ENCODE peak calls at places on chromosomes 2 and 18, in eight cellular contexts. One of them, this sample, is unnamed.

GRCh38 chr2:11798946-11799495 is 52.6 kb downstream of the LPIN1 start:
- DNase-seq in GM23248: no peak
- DNase-seq in naive thymus-derived CD8-positive, alpha-beta T cell: no peak
- DNase-seq in foreskin fibroblast: no peak
- DNase-seq in NCI-H774: no peak
- DNase-seq in upper lobe of right lung: no peak
- DNase-seq in naive thymus-derived CD4-positive, alpha-beta T cell: no peak
- DNase-seq in cardiac muscle cell: no peak
- DNase-seq in this sample: no peak

GRCh38 chr2:47644351-47644750 is 138.6 kb upstream of the MSH6 start:
- DNase-seq in GM23248: no peak
- DNase-seq in naive thymus-derived CD8-positive, alpha-beta T cell: no peak
- DNase-seq in foreskin fibroblast: no peak
- DNase-seq in NCI-H774: no peak
- DNase-seq in upper lobe of right lung: no peak
- DNase-seq in naive thymus-derived CD4-positive, alpha-beta T cell: no peak
- DNase-seq in cardiac muscle cell: peak
- DNase-seq in this sample: no peak

GRCh38 chr18:74453642-74454198 is 3.4 kb downstream of the DIPK1C start:
- DNase-seq in GM23248: no peak
- DNase-seq in naive thymus-derived CD8-positive, alpha-beta T cell: no peak
- DNase-seq in foreskin fibroblast: no peak
- DNase-seq in NCI-H774: no peak
- DNase-seq in upper lobe of right lung: no peak
- DNase-seq in naive thymus-derived CD4-positive, alpha-beta T cell: no peak
- DNase-seq in cardiac muscle cell: no peak
- DNase-seq in this sample: no peak

GRCh38 chr2:121334581-121335293 is 49.7 kb upstream of the TFCP2L1 start:
- DNase-seq in GM23248: no peak
- DNase-seq in naive thymus-derived CD8-positive, alpha-beta T cell: no peak
- DNase-seq in foreskin fibroblast: no peak
- DNase-seq in NCI-H774: no peak
- DNase-seq in upper lobe of right lung: no peak
- DNase-seq in naive thymus-derived CD4-positive, alpha-beta T cell: no peak
- DNase-seq in cardiac muscle cell: no peak
- DNase-seq in this sample: no peak

GRCh38 chr18:48951448-48952286 is 902 bp upstream of the SMAD7 start:
- DNase-seq in GM23248: peak
- DNase-seq in naive thymus-derived CD8-positive, alpha-beta T cell: peak
- DNase-seq in foreskin fibroblast: peak
- DNase-seq in NCI-H774: peak
- DNase-seq in upper lobe of right lung: peak
- DNase-seq in naive thymus-derived CD4-positive, alpha-beta T cell: peak
- DNase-seq in cardiac muscle cell: peak
- DNase-seq in this sample: peak

GRCh38 chr2:237687666-237688065 is 60.3 kb downstream of the LRRFIP1 start:
- DNase-seq in GM23248: peak
- DNase-seq in naive thymus-derived CD8-positive, alpha-beta T cell: peak
- DNase-seq in foreskin fibroblast: peak
- DNase-seq in NCI-H774: no peak
- DNase-seq in upper lobe of right lung: peak
- DNase-seq in naive thymus-derived CD4-positive, alpha-beta T cell: peak
- DNase-seq in cardiac muscle cell: no peak
- DNase-seq in this sample: peak

GRCh38 chr2:218727502-218728165 is 17.0 kb downstream of the TTLL4 start:
- DNase-seq in GM23248: peak
- DNase-seq in naive thymus-derived CD8-positive, alpha-beta T cell: no peak
- DNase-seq in foreskin fibroblast: peak
- DNase-seq in NCI-H774: no peak
- DNase-seq in upper lobe of right lung: no peak
- DNase-seq in naive thymus-derived CD4-positive, alpha-beta T cell: no peak
- DNase-seq in cardiac muscle cell: no peak
- DNase-seq in this sample: no peak

GRCh38 chr2:153416071-153416470 is 62.5 kb downstream of the RPRM start:
- DNase-seq in GM23248: no peak
- DNase-seq in naive thymus-derived CD8-positive, alpha-beta T cell: no peak
- DNase-seq in foreskin fibroblast: no peak
- DNase-seq in NCI-H774: no peak
- DNase-seq in upper lobe of right lung: no peak
- DNase-seq in naive thymus-derived CD4-positive, alpha-beta T cell: no peak
- DNase-seq in cardiac muscle cell: no peak
- DNase-seq in this sample: no peak

GRCh38 chr18:2848145-2848878 is 1.5 kb downstream of the EMILIN2 start:
- DNase-seq in GM23248: peak
- DNase-seq in naive thymus-derived CD8-positive, alpha-beta T cell: no peak
- DNase-seq in foreskin fibroblast: peak
- DNase-seq in NCI-H774: no peak
- DNase-seq in upper lobe of right lung: no peak
- DNase-seq in naive thymus-derived CD4-positive, alpha-beta T cell: no peak
- DNase-seq in cardiac muscle cell: no peak
- DNase-seq in this sample: no peak

GRCh38 chr2:28155627-28156026 is 237.0 kb upstream of the FOSL2 start:
- DNase-seq in GM23248: no peak
- DNase-seq in naive thymus-derived CD8-positive, alpha-beta T cell: no peak
- DNase-seq in foreskin fibroblast: no peak
- DNase-seq in NCI-H774: peak
- DNase-seq in upper lobe of right lung: no peak
- DNase-seq in naive thymus-derived CD4-positive, alpha-beta T cell: no peak
- DNase-seq in cardiac muscle cell: no peak
- DNase-seq in this sample: no peak

GRCh38 chr2:168573128-168573903 is 117.2 kb downstream of the CERS6 start:
- DNase-seq in GM23248: peak
- DNase-seq in naive thymus-derived CD8-positive, alpha-beta T cell: no peak
- DNase-seq in foreskin fibroblast: peak
- DNase-seq in NCI-H774: no peak
- DNase-seq in upper lobe of right lung: no peak
- DNase-seq in naive thymus-derived CD4-positive, alpha-beta T cell: no peak
- DNase-seq in cardiac muscle cell: no peak
- DNase-seq in this sample: peak

GRCh38 chr18:80204142-80204541 is 43.2 kb downstream of the PARD6G start:
- DNase-seq in GM23248: no peak
- DNase-seq in naive thymus-derived CD8-positive, alpha-beta T cell: no peak
- DNase-seq in foreskin fibroblast: no peak
- DNase-seq in NCI-H774: no peak
- DNase-seq in upper lobe of right lung: no peak
- DNase-seq in naive thymus-derived CD4-positive, alpha-beta T cell: no peak
- DNase-seq in cardiac muscle cell: no peak
- DNase-seq in this sample: no peak

GRCh38 chr2:2650608-2651375 is 319.7 kb upstream of the MYT1L start:
- DNase-seq in GM23248: no peak
- DNase-seq in naive thymus-derived CD8-positive, alpha-beta T cell: no peak
- DNase-seq in foreskin fibroblast: no peak
- DNase-seq in NCI-H774: no peak
- DNase-seq in upper lobe of right lung: no peak
- DNase-seq in naive thymus-derived CD4-positive, alpha-beta T cell: no peak
- DNase-seq in cardiac muscle cell: no peak
- DNase-seq in this sample: no peak

GRCh38 chr2:238939074-238939473 is 91.2 kb downstream of the TWIST2 start:
- DNase-seq in GM23248: peak
- DNase-seq in naive thymus-derived CD8-positive, alpha-beta T cell: no peak
- DNase-seq in foreskin fibroblast: peak
- DNase-seq in NCI-H774: no peak
- DNase-seq in upper lobe of right lung: peak
- DNase-seq in naive thymus-derived CD4-positive, alpha-beta T cell: no peak
- DNase-seq in cardiac muscle cell: no peak
- DNase-seq in this sample: no peak

GRCh38 chr2:134074619-134075018 is 179.3 kb upstream of the MGAT5 start:
- DNase-seq in GM23248: no peak
- DNase-seq in naive thymus-derived CD8-positive, alpha-beta T cell: no peak
- DNase-seq in foreskin fibroblast: no peak
- DNase-seq in NCI-H774: no peak
- DNase-seq in upper lobe of right lung: no peak
- DNase-seq in naive thymus-derived CD4-positive, alpha-beta T cell: no peak
- DNase-seq in cardiac muscle cell: no peak
- DNase-seq in this sample: no peak

GRCh38 chr18:23095463-23095862 is 39.8 kb upstream of the CABLES1 start:
- DNase-seq in GM23248: no peak
- DNase-seq in naive thymus-derived CD8-positive, alpha-beta T cell: no peak
- DNase-seq in foreskin fibroblast: no peak
- DNase-seq in NCI-H774: no peak
- DNase-seq in upper lobe of right lung: no peak
- DNase-seq in naive thymus-derived CD4-positive, alpha-beta T cell: no peak
- DNase-seq in cardiac muscle cell: no peak
- DNase-seq in this sample: no peak

GRCh38 chr18:79411614-79412526 is 16.1 kb downstream of the NFATC1 start:
- DNase-seq in GM23248: no peak
- DNase-seq in naive thymus-derived CD8-positive, alpha-beta T cell: no peak
- DNase-seq in foreskin fibroblast: no peak
- DNase-seq in NCI-H774: no peak
- DNase-seq in upper lobe of right lung: peak
- DNase-seq in naive thymus-derived CD4-positive, alpha-beta T cell: no peak
- DNase-seq in cardiac muscle cell: no peak
- DNase-seq in this sample: no peak

GRCh38 chr2:240339411-240340360 is 95.8 kb upstream of the GPC1 start:
- DNase-seq in GM23248: no peak
- DNase-seq in naive thymus-derived CD8-positive, alpha-beta T cell: no peak
- DNase-seq in foreskin fibroblast: no peak
- DNase-seq in NCI-H774: no peak
- DNase-seq in upper lobe of right lung: no peak
- DNase-seq in naive thymus-derived CD4-positive, alpha-beta T cell: no peak
- DNase-seq in cardiac muscle cell: no peak
- DNase-seq in this sample: no peak

GRCh38 chr18:24878289-24878688 is 417.9 kb downstream of the HRH4 start:
- DNase-seq in GM23248: peak
- DNase-seq in naive thymus-derived CD8-positive, alpha-beta T cell: no peak
- DNase-seq in foreskin fibroblast: peak
- DNase-seq in NCI-H774: no peak
- DNase-seq in upper lobe of right lung: no peak
- DNase-seq in naive thymus-derived CD4-positive, alpha-beta T cell: no peak
- DNase-seq in cardiac muscle cell: peak
- DNase-seq in this sample: peak

GRCh38 chr2:176092270-176093144 is at the start of gene HOXD13:
- DNase-seq in GM23248: peak
- DNase-seq in naive thymus-derived CD8-positive, alpha-beta T cell: no peak
- DNase-seq in foreskin fibroblast: peak
- DNase-seq in NCI-H774: peak
- DNase-seq in upper lobe of right lung: no peak
- DNase-seq in naive thymus-derived CD4-positive, alpha-beta T cell: no peak
- DNase-seq in cardiac muscle cell: peak
- DNase-seq in this sample: no peak

GRCh38 chr2:124482551-124482950 is 457.5 kb downstream of the CNTNAP5 start:
- DNase-seq in GM23248: no peak
- DNase-seq in naive thymus-derived CD8-positive, alpha-beta T cell: no peak
- DNase-seq in foreskin fibroblast: no peak
- DNase-seq in NCI-H774: no peak
- DNase-seq in upper lobe of right lung: no peak
- DNase-seq in naive thymus-derived CD4-positive, alpha-beta T cell: no peak
- DNase-seq in cardiac muscle cell: no peak
- DNase-seq in this sample: no peak

GRCh38 chr2:198351647-198352046 is 547.3 kb downstream of the PLCL1 start:
- DNase-seq in GM23248: no peak
- DNase-seq in naive thymus-derived CD8-positive, alpha-beta T cell: no peak
- DNase-seq in foreskin fibroblast: no peak
- DNase-seq in NCI-H774: no peak
- DNase-seq in upper lobe of right lung: no peak
- DNase-seq in naive thymus-derived CD4-positive, alpha-beta T cell: no peak
- DNase-seq in cardiac muscle cell: no peak
- DNase-seq in this sample: no peak

GRCh38 chr2:69143726-69144360 is 130.9 kb downstream of the ANTXR1 start:
- DNase-seq in GM23248: peak
- DNase-seq in naive thymus-derived CD8-positive, alpha-beta T cell: no peak
- DNase-seq in foreskin fibroblast: peak
- DNase-seq in NCI-H774: no peak
- DNase-seq in upper lobe of right lung: no peak
- DNase-seq in naive thymus-derived CD4-positive, alpha-beta T cell: no peak
- DNase-seq in cardiac muscle cell: no peak
- DNase-seq in this sample: no peak

GRCh38 chr18:59957957-59958356 is 58.2 kb downstream of the PMAIP1 start:
- DNase-seq in GM23248: peak
- DNase-seq in naive thymus-derived CD8-positive, alpha-beta T cell: no peak
- DNase-seq in foreskin fibroblast: peak
- DNase-seq in NCI-H774: peak
- DNase-seq in upper lobe of right lung: no peak
- DNase-seq in naive thymus-derived CD4-positive, alpha-beta T cell: no peak
- DNase-seq in cardiac muscle cell: peak
- DNase-seq in this sample: peak

GRCh38 chr2:181684454-181685149 is 4.3 kb upstream of the NEUROD1 start:
- DNase-seq in GM23248: no peak
- DNase-seq in naive thymus-derived CD8-positive, alpha-beta T cell: no peak
- DNase-seq in foreskin fibroblast: peak
- DNase-seq in NCI-H774: no peak
- DNase-seq in upper lobe of right lung: no peak
- DNase-seq in naive thymus-derived CD4-positive, alpha-beta T cell: no peak
- DNase-seq in cardiac muscle cell: no peak
- DNase-seq in this sample: no peak

GRCh38 chr2:170747921-170748320 is 22.3 kb upstream of the ERICH2 start:
- DNase-seq in GM23248: peak
- DNase-seq in naive thymus-derived CD8-positive, alpha-beta T cell: no peak
- DNase-seq in foreskin fibroblast: peak
- DNase-seq in NCI-H774: no peak
- DNase-seq in upper lobe of right lung: no peak
- DNase-seq in naive thymus-derived CD4-positive, alpha-beta T cell: no peak
- DNase-seq in cardiac muscle cell: no peak
- DNase-seq in this sample: peak

GRCh38 chr2:38765149-38765548 is 12.9 kb upstream of the GEMIN6 start:
- DNase-seq in GM23248: peak
- DNase-seq in naive thymus-derived CD8-positive, alpha-beta T cell: no peak
- DNase-seq in foreskin fibroblast: peak
- DNase-seq in NCI-H774: no peak
- DNase-seq in upper lobe of right lung: no peak
- DNase-seq in naive thymus-derived CD4-positive, alpha-beta T cell: no peak
- DNase-seq in cardiac muscle cell: no peak
- DNase-seq in this sample: peak

GRCh38 chr2:176291768-176292393 is 22.6 kb downstream of the MTX2 start:
- DNase-seq in GM23248: no peak
- DNase-seq in naive thymus-derived CD8-positive, alpha-beta T cell: peak
- DNase-seq in foreskin fibroblast: no peak
- DNase-seq in NCI-H774: no peak
- DNase-seq in upper lobe of right lung: no peak
- DNase-seq in naive thymus-derived CD4-positive, alpha-beta T cell: no peak
- DNase-seq in cardiac muscle cell: peak
- DNase-seq in this sample: no peak

GRCh38 chr2:215833531-215834162 is 179.7 kb downstream of the MREG start:
- DNase-seq in GM23248: peak
- DNase-seq in naive thymus-derived CD8-positive, alpha-beta T cell: no peak
- DNase-seq in foreskin fibroblast: peak
- DNase-seq in NCI-H774: peak
- DNase-seq in upper lobe of right lung: no peak
- DNase-seq in naive thymus-derived CD4-positive, alpha-beta T cell: no peak
- DNase-seq in cardiac muscle cell: no peak
- DNase-seq in this sample: peak

GRCh38 chr2:241849616-241850543 is 8.8 kb downstream of the PDCD1 start:
- DNase-seq in GM23248: no peak
- DNase-seq in naive thymus-derived CD8-positive, alpha-beta T cell: no peak
- DNase-seq in foreskin fibroblast: no peak
- DNase-seq in NCI-H774: no peak
- DNase-seq in upper lobe of right lung: peak
- DNase-seq in naive thymus-derived CD4-positive, alpha-beta T cell: no peak
- DNase-seq in cardiac muscle cell: no peak
- DNase-seq in this sample: no peak

GRCh38 chr2:239716536-239717318 is 308.4 kb downstream of the NDUFA10 start:
- DNase-seq in GM23248: peak
- DNase-seq in naive thymus-derived CD8-positive, alpha-beta T cell: no peak
- DNase-seq in foreskin fibroblast: peak
- DNase-seq in NCI-H774: no peak
- DNase-seq in upper lobe of right lung: peak
- DNase-seq in naive thymus-derived CD4-positive, alpha-beta T cell: no peak
- DNase-seq in cardiac muscle cell: no peak
- DNase-seq in this sample: no peak

GRCh38 chr2:28895189-28895893 is 874 bp downstream of the WDR43 start:
- DNase-seq in GM23248: peak
- DNase-seq in naive thymus-derived CD8-positive, alpha-beta T cell: peak
- DNase-seq in foreskin fibroblast: peak
- DNase-seq in NCI-H774: no peak
- DNase-seq in upper lobe of right lung: peak
- DNase-seq in naive thymus-derived CD4-positive, alpha-beta T cell: peak
- DNase-seq in cardiac muscle cell: peak
- DNase-seq in this sample: peak

GRCh38 chr2:223197046-223197445 is 145.1 kb downstream of the KCNE4 start:
- DNase-seq in GM23248: no peak
- DNase-seq in naive thymus-derived CD8-positive, alpha-beta T cell: no peak
- DNase-seq in foreskin fibroblast: no peak
- DNase-seq in NCI-H774: no peak
- DNase-seq in upper lobe of right lung: no peak
- DNase-seq in naive thymus-derived CD4-positive, alpha-beta T cell: no peak
- DNase-seq in cardiac muscle cell: no peak
- DNase-seq in this sample: peak

GRCh38 chr2:239723486-239724193 is 301.5 kb downstream of the NDUFA10 start:
- DNase-seq in GM23248: no peak
- DNase-seq in naive thymus-derived CD8-positive, alpha-beta T cell: no peak
- DNase-seq in foreskin fibroblast: no peak
- DNase-seq in NCI-H774: no peak
- DNase-seq in upper lobe of right lung: peak
- DNase-seq in naive thymus-derived CD4-positive, alpha-beta T cell: peak
- DNase-seq in cardiac muscle cell: no peak
- DNase-seq in this sample: no peak

This sample was measured in brain microvascular endothelial cell.